ENCODE peak calls at places on chromosome 13, in seven cellular contexts. A is body of pancreas; I is NK-92 treated with Interleukin-12 subunit alpha and Interleukin-12 subunit beta, amount 100 ng/mL, for 24 hours; Z is KBM-7; W is AG09319; Q is NCI-H1930; F is GM10248. C is an unnamed sample.

GRCh38 chr13:46603165-46603603 is 50.2 kb downstream of the LRCH1 start:
- DNase-seq in A (no peak), I (no peak), Z (peak), W (no peak), Q (no peak), F (no peak), C (peak)

GRCh38 chr13:60158321-60158801 is 5.4 kb downstream of the DIAPH3 start:
- DNase-seq in A (no peak), I (no peak), Z (no peak), W (no peak), Q (no peak), F (no peak), C (no peak)

GRCh38 chr13:59488436-59488835 is 675.3 kb downstream of the DIAPH3 start:
- DNase-seq in A (no peak), I (no peak), Z (no peak), W (no peak), Q (no peak), F (no peak), C (no peak)

GRCh38 chr13:40221460-40222201 is 444.8 kb downstream of the FOXO1 start:
- DNase-seq in A (no peak), I (no peak), Z (peak), W (no peak), Q (no peak), F (no peak), C (peak)

GRCh38 chr13:44903596-44903995 is 85.7 kb downstream of the NUFIP1 start:
- DNase-seq in A (peak), I (no peak), Z (no peak), W (peak), Q (no peak), F (no peak), C (no peak)

GRCh38 chr13:44576396-44577235 is 486 bp upstream of the TSC22D1 start:
- DNase-seq in A (peak), I (no peak), Z (no peak), W (no peak), Q (no peak), F (peak), C (peak)

GRCh38 chr13:101751488-101751887 is 299.0 kb downstream of the ITGBL1 start:
- DNase-seq in A (no peak), I (no peak), Z (no peak), W (peak), Q (peak), F (no peak), C (peak)

GRCh38 chr13:45713721-45714120 is 11.6 kb downstream of the CBY2 start:
- DNase-seq in A (no peak), I (no peak), Z (no peak), W (no peak), Q (no peak), F (no peak), C (no peak)

GRCh38 chr13:37947419-37948140 is 78.0 kb upstream of the TRPC4 start:
- DNase-seq in A (no peak), I (no peak), Z (no peak), W (no peak), Q (no peak), F (no peak), C (no peak)

GRCh38 chr13:31485183-31485582 is 254.1 kb upstream of the RXFP2 start:
- DNase-seq in A (no peak), I (peak), Z (no peak), W (no peak), Q (peak), F (no peak), C (peak)

GRCh38 chr13:72728290-72728605 is 525 bp downstream of the BORA start:
- DNase-seq in A (no peak), I (no peak), Z (peak), W (no peak), Q (no peak), F (no peak), C (no peak)

GRCh38 chr13:73338389-73338788 is 279.6 kb downstream of the KLF5 start:
- DNase-seq in A (peak), I (no peak), Z (no peak), W (no peak), Q (no peak), F (no peak), C (no peak)

GRCh38 chr13:107258599-107259187 is 690.8 kb upstream of the ARGLU1 start:
- DNase-seq in A (no peak), I (no peak), Z (no peak), W (no peak), Q (no peak), F (no peak), C (no peak)

GRCh38 chr13:114167445-114167844 is 11.6 kb upstream of the CFAP97D2 start:
- DNase-seq in A (no peak), I (no peak), Z (peak), W (no peak), Q (no peak), F (no peak), C (peak)

C was measured in NB4.